ENCODE peak calls at places on chromosomes 6 and 20, in eight cellular contexts. W is astrocyte of the spinal cord, S is heart right ventricle, J is endothelial cell of umbilical vein, U is A673, I is fibroblast of villous mesenchyme, K is SK-N-SH, T is fibroblast of lung. C is an unnamed sample.

GRCh38 chr20:14568225-14568624 is 230.8 kb upstream of the FLRT3 start:
- DNase-seq in W (no peak), S (no peak), J (no peak), U (no peak), I (no peak), K (no peak), T (no peak), C (peak)

GRCh38 chr6:7707787-7708186 is 18.1 kb upstream of the BMP6 start:
- DNase-seq in W (no peak), S (no peak), J (no peak), U (no peak), I (no peak), K (no peak), T (no peak), C (no peak)

GRCh38 chr6:19811397-19812079 is 25.6 kb upstream of the ID4 start:
- DNase-seq in W (no peak), S (no peak), J (no peak), U (no peak), I (no peak), K (no peak), T (no peak), C (no peak)

GRCh38 chr6:52994789-52995078 is 350 bp downstream of the GSTA4 start:
- DNase-seq in W (no peak), S (peak), J (no peak), U (peak), I (no peak), K (peak), T (no peak), C (no peak)

GRCh38 chr20:24663496-24663895 is 194.1 kb downstream of the SYNDIG1 start:
- DNase-seq in W (no peak), S (no peak), J (no peak), U (no peak), I (no peak), K (no peak), T (no peak), C (no peak)

GRCh38 chr20:52247548-52247947 is 56.0 kb upstream of the ZFP64 start:
- DNase-seq in W (no peak), S (no peak), J (no peak), U (no peak), I (no peak), K (no peak), T (no peak), C (no peak)

GRCh38 chr20:59599941-59600340 is 4.4 kb upstream of the PHACTR3 start:
- DNase-seq in W (no peak), S (no peak), J (no peak), U (no peak), I (no peak), K (no peak), T (no peak), C (no peak)

GRCh38 chr6:235763-236360 is 56.4 kb upstream of the DUSP22 start:
- DNase-seq in W (peak), S (no peak), J (no peak), U (peak), I (peak), K (no peak), T (peak), C (no peak)

GRCh38 chr6:85419046-85419759 is 30.7 kb upstream of the NT5E start:
- DNase-seq in W (peak), S (no peak), J (peak), U (no peak), I (peak), K (no peak), T (no peak), C (no peak)

GRCh38 chr20:17741220-17741619 is 41.5 kb downstream of the BANF2 start:
- DNase-seq in W (no peak), S (no peak), J (no peak), U (no peak), I (no peak), K (no peak), T (no peak), C (no peak)

GRCh38 chr6:125546827-125547226 is 202.6 kb upstream of the HEY2 start:
- DNase-seq in W (peak), S (no peak), J (no peak), U (peak), I (peak), K (no peak), T (peak), C (no peak)

GRCh38 chr20:51280047-51280446 is 257.1 kb upstream of the KCNG1 start:
- DNase-seq in W (no peak), S (no peak), J (no peak), U (no peak), I (no peak), K (no peak), T (no peak), C (no peak)

GRCh38 chr6:47977314-47977713 is 133.7 kb downstream of the PTCHD4 start:
- DNase-seq in W (no peak), S (no peak), J (no peak), U (no peak), I (no peak), K (no peak), T (no peak), C (no peak)

GRCh38 chr6:159037746-159038290 is 7.0 kb downstream of the TAGAP start:
- DNase-seq in W (no peak), S (no peak), J (no peak), U (no peak), I (no peak), K (no peak), T (no peak), C (no peak)

GRCh38 chr20:49445176-49445575 is 37.3 kb downstream of the KCNB1 start:
- DNase-seq in W (no peak), S (no peak), J (peak), U (no peak), I (no peak), K (peak), T (no peak), C (no peak)

GRCh38 chr6:43278524-43279078 is 19.5 kb upstream of the SLC22A7 start:
- DNase-seq in W (peak), S (no peak), J (no peak), U (no peak), I (no peak), K (no peak), T (no peak), C (peak)

GRCh38 chr20:25584905-25585704 is at the start of gene NINL:
- DNase-seq in W (peak), S (peak), J (peak), U (peak), I (peak), K (peak), T (peak), C (no peak)

GRCh38 chr6:77324851-77325250 is 138.4 kb downstream of the HTR1B start:
- DNase-seq in W (no peak), S (no peak), J (no peak), U (no peak), I (no peak), K (no peak), T (no peak), C (no peak)

GRCh38 chr20:2032168-2032567 is 38.3 kb upstream of the PDYN start:
- DNase-seq in W (no peak), S (no peak), J (no peak), U (no peak), I (no peak), K (no peak), T (no peak), C (peak)

GRCh38 chr6:125188037-125188436 is 34.5 kb downstream of the TPD52L1 start:
- DNase-seq in W (peak), S (no peak), J (no peak), U (no peak), I (peak), K (no peak), T (peak), C (no peak)

GRCh38 chr6:28896505-28897392 is 27.0 kb downstream of the TRIM27 start:
- DNase-seq in W (peak), S (peak), J (peak), U (peak), I (peak), K (peak), T (peak), C (peak)

GRCh38 chr6:45966340-45966739 is 49.3 kb downstream of the CLIC5 start:
- DNase-seq in W (no peak), S (no peak), J (no peak), U (no peak), I (no peak), K (no peak), T (no peak), C (no peak)

GRCh38 chr6:124982669-124983068 is 20.4 kb downstream of the RNF217 start:
- DNase-seq in W (no peak), S (no peak), J (no peak), U (no peak), I (no peak), K (no peak), T (no peak), C (no peak)

GRCh38 chr20:4546342-4546741 is 175.4 kb upstream of the PRND start:
- DNase-seq in W (no peak), S (no peak), J (no peak), U (no peak), I (no peak), K (no peak), T (no peak), C (no peak)

GRCh38 chr20:25376236-25376635 is 14.4 kb downstream of the ABHD12 start:
- DNase-seq in W (no peak), S (no peak), J (no peak), U (no peak), I (no peak), K (no peak), T (no peak), C (no peak)

GRCh38 chr6:111013144-111013905 is 31.5 kb downstream of the RPF2 start:
- DNase-seq in W (no peak), S (no peak), J (no peak), U (no peak), I (peak), K (no peak), T (no peak), C (peak)

GRCh38 chr6:9516207-9516606 is 898.7 kb downstream of the TFAP2A start:
- DNase-seq in W (peak), S (no peak), J (no peak), U (no peak), I (peak), K (no peak), T (peak), C (no peak)

GRCh38 chr6:76861403-76861802 is 601.9 kb downstream of the HTR1B start:
- DNase-seq in W (no peak), S (no peak), J (peak), U (peak), I (peak), K (peak), T (no peak), C (no peak)

GRCh38 chr6:73854998-73855718 is 159.2 kb downstream of the CD109 start:
- DNase-seq in W (peak), S (no peak), J (peak), U (peak), I (peak), K (peak), T (peak), C (no peak)

GRCh38 chr20:15807271-15807670 is 766.0 kb downstream of the KIF16B start:
- DNase-seq in W (no peak), S (no peak), J (no peak), U (no peak), I (no peak), K (no peak), T (no peak), C (no peak)

GRCh38 chr6:109770047-109770446 is 79.0 kb downstream of the FIG4 start:
- DNase-seq in W (no peak), S (no peak), J (no peak), U (no peak), I (no peak), K (no peak), T (no peak), C (no peak)

GRCh38 chr6:116557863-116558262 is 4.3 kb downstream of the CALHM4 start:
- DNase-seq in W (peak), S (no peak), J (peak), U (peak), I (peak), K (no peak), T (peak), C (peak)

GRCh38 chr20:60473240-60473639 is 515.0 kb downstream of the CDH26 start:
- DNase-seq in W (no peak), S (no peak), J (no peak), U (no peak), I (no peak), K (no peak), T (no peak), C (no peak)

GRCh38 chr20:49964964-49965780 is 17.6 kb upstream of the SNAI1 start:
- DNase-seq in W (peak), S (no peak), J (peak), U (peak), I (peak), K (peak), T (no peak), C (no peak)

GRCh38 chr6:2684059-2684749 is 66.5 kb downstream of the MYLK4 start:
- DNase-seq in W (peak), S (no peak), J (peak), U (no peak), I (peak), K (no peak), T (peak), C (no peak)

GRCh38 chr6:144149894-144150672 is at the start of gene STX11:
- DNase-seq in W (peak), S (peak), J (peak), U (peak), I (peak), K (peak), T (peak), C (no peak)

GRCh38 chr20:35329435-35330139 is 37.4 kb upstream of the FAM83C start:
- DNase-seq in W (no peak), S (no peak), J (no peak), U (peak), I (peak), K (peak), T (peak), C (no peak)

GRCh38 chr6:105177521-105177920 is 2.3 kb downstream of the POPDC3 start:
- DNase-seq in W (no peak), S (no peak), J (no peak), U (no peak), I (no peak), K (no peak), T (no peak), C (no peak)

GRCh38 chr6:105178636-105179035 is 1.2 kb downstream of the POPDC3 start:
- DNase-seq in W (no peak), S (no peak), J (no peak), U (no peak), I (no peak), K (no peak), T (no peak), C (no peak)

GRCh38 chr6:105181981-105182515 is 2.2 kb upstream of the POPDC3 start:
- DNase-seq in W (no peak), S (no peak), J (no peak), U (no peak), I (no peak), K (no peak), T (no peak), C (no peak)

GRCh38 chr6:105178110-105178509 is 1.7 kb downstream of the POPDC3 start:
- DNase-seq in W (peak), S (no peak), J (no peak), U (no peak), I (peak), K (no peak), T (peak), C (no peak)

GRCh38 chr6:105179244-105180065 is at the start of gene POPDC3:
- DNase-seq in W (peak), S (peak), J (no peak), U (peak), I (no peak), K (peak), T (peak), C (no peak)
- H3K4me3 ChIP-seq in W (peak), S (peak), J (peak), U (peak), I (peak), K (peak), T (peak), C (peak)

GRCh38 chr20:44528309-44528708 is 6.4 kb upstream of the SERINC3 start:
- DNase-seq in W (no peak), S (no peak), J (no peak), U (no peak), I (no peak), K (no peak), T (no peak), C (no peak)

GRCh38 chr20:44536139-44536538 is 14.3 kb upstream of the SERINC3 start:
- DNase-seq in W (no peak), S (no peak), J (no peak), U (no peak), I (no peak), K (no peak), T (no peak), C (no peak)

GRCh38 chr20:44533928-44534327 is 12.1 kb upstream of the SERINC3 start:
- DNase-seq in W (no peak), S (no peak), J (no peak), U (no peak), I (no peak), K (no peak), T (no peak), C (no peak)

GRCh38 chr20:44532981-44533331 is 11.1 kb upstream of the SERINC3 start:
- DNase-seq in W (no peak), S (no peak), J (peak), U (no peak), I (peak), K (no peak), T (peak), C (no peak)

GRCh38 chr20:44532248-44532980 is 10.5 kb upstream of the SERINC3 start:
- DNase-seq in W (no peak), S (peak), J (peak), U (no peak), I (no peak), K (no peak), T (no peak), C (no peak)
- TF ChIP-seq CTCF in W (no peak), S (no peak), J (no peak), U (no peak), I (no peak), K (no peak), T (no peak), C (no peak)

DNA sequence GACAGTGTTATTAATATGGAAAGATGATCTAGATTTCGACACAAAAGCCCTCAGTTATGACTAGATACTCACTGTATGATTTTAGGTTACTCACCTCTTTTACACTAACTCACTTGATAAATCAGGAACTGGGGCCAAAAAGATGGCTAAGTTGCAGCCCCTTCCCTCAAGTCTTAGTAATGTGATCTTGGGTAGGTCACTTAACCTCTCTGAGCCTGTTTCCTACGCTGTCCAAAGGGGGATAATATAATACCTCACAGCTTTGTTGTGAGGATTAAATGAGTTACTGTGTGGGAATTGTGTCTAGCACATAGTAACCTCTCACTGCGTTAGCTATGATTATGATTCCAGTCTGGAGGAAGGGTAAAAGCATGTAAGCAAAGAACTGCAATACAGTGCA is 1.3 kb downstream of the TTI1 start:
- DNase-seq in W (no peak), S (no peak), J (no peak), U (no peak), I (no peak), K (no peak), T (no peak), C (no peak)
- H3K4me3 ChIP-seq in W (no peak), S (peak), J (no peak), U (peak), I (no peak), K (peak), T (no peak), C (no peak)

GRCh38 chr20:31843288-31843687 is 2.1 kb downstream of the FOXS1 start:
- DNase-seq in W (no peak), S (no peak), J (no peak), U (no peak), I (no peak), K (no peak), T (no peak), C (no peak)

GRCh38 chr20:31842471-31843157 is 2.8 kb downstream of the FOXS1 start:
- DNase-seq in W (peak), S (peak), J (peak), U (no peak), I (peak), K (peak), T (peak), C (no peak)

GRCh38 chr20:31841928-31842327 is 3.5 kb downstream of the FOXS1 start:
- DNase-seq in W (peak), S (no peak), J (peak), U (no peak), I (peak), K (no peak), T (peak), C (peak)

GRCh38 chr20:31839782-31840487 is 5.5 kb downstream of the FOXS1 start:
- DNase-seq in W (peak), S (no peak), J (peak), U (no peak), I (peak), K (no peak), T (no peak), C (no peak)

GRCh38 chr20:31840906-31841816 is 4.2 kb downstream of the FOXS1 start:
- DNase-seq in W (no peak), S (no peak), J (no peak), U (no peak), I (peak), K (no peak), T (no peak), C (no peak)
- TF ChIP-seq CTCF in W (no peak), S (no peak), J (no peak), U (no peak), I (no peak), K (no peak), T (no peak), C (no peak)

GRCh38 chr6:34441526-34441925 is 15.7 kb upstream of the RPS10 start:
- DNase-seq in W (no peak), S (no peak), J (no peak), U (no peak), I (no peak), K (no peak), T (no peak), C (no peak)

GRCh38 chr6:34447381-34447780 is 18.5 kb upstream of the PACSIN1 start:
- DNase-seq in W (no peak), S (no peak), J (no peak), U (no peak), I (no peak), K (peak), T (no peak), C (no peak)

GRCh38 chr6:34447915-34448314 is 18.0 kb upstream of the PACSIN1 start:
- DNase-seq in W (no peak), S (no peak), J (no peak), U (no peak), I (no peak), K (no peak), T (no peak), C (no peak)

GRCh38 chr6:34451192-34451591 is 14.7 kb upstream of the PACSIN1 start:
- DNase-seq in W (no peak), S (no peak), J (no peak), U (no peak), I (no peak), K (no peak), T (no peak), C (no peak)

DNA sequence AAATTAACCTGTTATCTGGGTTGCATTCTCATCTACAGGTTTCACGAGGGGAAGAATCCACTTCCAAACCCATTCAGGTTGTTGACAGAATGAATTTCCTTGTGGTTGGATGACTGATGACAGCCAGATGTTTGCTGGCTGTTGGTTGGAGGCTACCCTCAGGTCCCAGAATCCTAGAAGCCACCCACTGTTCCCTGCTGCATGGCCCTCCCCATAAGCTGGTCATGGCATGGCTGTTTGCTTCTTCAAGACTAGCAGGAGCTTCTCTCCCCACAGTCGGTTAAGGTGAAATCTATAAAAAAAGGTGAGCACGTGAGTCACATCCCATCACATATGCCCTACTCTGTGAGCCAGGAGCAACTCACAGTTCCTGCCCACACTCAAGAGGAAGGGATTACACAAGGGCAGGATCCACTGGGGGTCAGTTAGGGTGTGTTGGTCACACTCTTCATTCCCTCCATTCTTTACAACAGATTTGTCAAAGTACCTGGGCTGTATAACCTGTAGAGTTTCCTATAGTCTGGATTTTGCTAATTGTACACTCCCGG is 19.5 kb upstream of the RPS10 start:
- DNase-seq in W (no peak), S (no peak), J (no peak), U (no peak), I (no peak), K (no peak), T (no peak), C (no peak)
- H3K4me3 ChIP-seq in W (no peak), S (no peak), J (no peak), U (no peak), I (no peak), K (no peak), T (no peak), C (no peak)

DNA sequence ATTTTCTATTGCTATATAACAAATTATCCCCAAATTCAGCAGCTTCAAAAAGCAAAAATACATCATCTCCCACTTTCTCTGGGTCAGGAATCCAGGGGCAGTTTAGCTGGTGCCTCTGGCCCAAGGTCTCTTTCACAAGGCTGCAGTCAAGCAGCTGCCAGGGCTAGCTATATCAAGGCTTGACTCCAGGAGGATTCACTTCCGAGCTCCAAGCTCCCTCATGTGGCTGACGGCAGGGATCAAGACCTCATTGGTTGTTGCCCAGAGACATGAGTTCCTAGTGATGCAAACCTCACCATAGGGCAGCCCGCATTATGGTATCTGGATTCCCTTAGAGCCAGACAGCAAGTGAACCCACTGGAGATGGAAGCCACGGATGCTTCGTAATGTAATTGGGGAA is 1.3 kb upstream of the VNN1 start:
- DNase-seq in W (peak), S (peak), J (peak), U (peak), I (peak), K (peak), T (peak), C (no peak)
- TF ChIP-seq CTCF in W (peak), S (no peak), J (no peak), U (peak), I (peak), K (no peak), T (peak), C (peak)